ENCODE peak calls at places on chromosomes 16 and 17, in seven cellular contexts. One of them, this sample, is unnamed.

GRCh38 chr17:77508047-77508715 is 367.4 kb downstream of the SEC14L1 start:
- DNase-seq in activated T-cell treated with anti-CD3 and anti-CD28 coated beads for 4 hours: no peak
- DNase-seq in osteocyte: no peak
- DNase-seq in naive thymus-derived CD8-positive, alpha-beta T cell: no peak
- DNase-seq in HEK293T: no peak
- DNase-seq in RCC 7860: no peak
- DNase-seq in OCI-M1: no peak
- DNase-seq in this sample: no peak

GRCh38 chr17:75776399-75777242 is 8.0 kb upstream of the UNK start:
- DNase-seq in activated T-cell treated with anti-CD3 and anti-CD28 coated beads for 4 hours: no peak
- DNase-seq in osteocyte: no peak
- DNase-seq in naive thymus-derived CD8-positive, alpha-beta T cell: no peak
- DNase-seq in HEK293T: no peak
- DNase-seq in RCC 7860: no peak
- DNase-seq in OCI-M1: peak
- DNase-seq in this sample: no peak

GRCh38 chr16:67543582-67543981 is 15.0 kb downstream of the RIPOR1 start:
- DNase-seq in activated T-cell treated with anti-CD3 and anti-CD28 coated beads for 4 hours: no peak
- DNase-seq in osteocyte: no peak
- DNase-seq in naive thymus-derived CD8-positive, alpha-beta T cell: no peak
- DNase-seq in HEK293T: no peak
- DNase-seq in RCC 7860: no peak
- DNase-seq in OCI-M1: no peak
- DNase-seq in this sample: no peak

GRCh38 chr16:69501956-69502457 is 63.8 kb upstream of the NFAT5 start:
- DNase-seq in activated T-cell treated with anti-CD3 and anti-CD28 coated beads for 4 hours: no peak
- DNase-seq in osteocyte: no peak
- DNase-seq in naive thymus-derived CD8-positive, alpha-beta T cell: no peak
- DNase-seq in HEK293T: no peak
- DNase-seq in RCC 7860: no peak
- DNase-seq in OCI-M1: peak
- DNase-seq in this sample: no peak

GRCh38 chr17:53722407-53722806 is 100.3 kb upstream of the KIF2B start:
- DNase-seq in activated T-cell treated with anti-CD3 and anti-CD28 coated beads for 4 hours: no peak
- DNase-seq in osteocyte: no peak
- DNase-seq in naive thymus-derived CD8-positive, alpha-beta T cell: no peak
- DNase-seq in HEK293T: no peak
- DNase-seq in RCC 7860: peak
- DNase-seq in OCI-M1: peak
- DNase-seq in this sample: no peak

GRCh38 chr17:9928601-9929341 is 23.7 kb upstream of the RCVRN start:
- DNase-seq in activated T-cell treated with anti-CD3 and anti-CD28 coated beads for 4 hours: no peak
- DNase-seq in osteocyte: no peak
- DNase-seq in naive thymus-derived CD8-positive, alpha-beta T cell: no peak
- DNase-seq in HEK293T: peak
- DNase-seq in RCC 7860: peak
- DNase-seq in OCI-M1: peak
- DNase-seq in this sample: peak

GRCh38 chr17:5832886-5833285 is 237.3 kb upstream of the WSCD1 start:
- DNase-seq in activated T-cell treated with anti-CD3 and anti-CD28 coated beads for 4 hours: no peak
- DNase-seq in osteocyte: no peak
- DNase-seq in naive thymus-derived CD8-positive, alpha-beta T cell: no peak
- DNase-seq in HEK293T: no peak
- DNase-seq in RCC 7860: peak
- DNase-seq in OCI-M1: no peak
- DNase-seq in this sample: no peak

GRCh38 chr17:13638855-13639458 is 37.2 kb upstream of the HS3ST3A1 start:
- DNase-seq in activated T-cell treated with anti-CD3 and anti-CD28 coated beads for 4 hours: no peak
- DNase-seq in osteocyte: no peak
- DNase-seq in naive thymus-derived CD8-positive, alpha-beta T cell: no peak
- DNase-seq in HEK293T: no peak
- DNase-seq in RCC 7860: no peak
- DNase-seq in OCI-M1: peak
- DNase-seq in this sample: no peak

GRCh38 chr16:49592507-49593422 is 219.2 kb downstream of the C16orf78 start:
- DNase-seq in activated T-cell treated with anti-CD3 and anti-CD28 coated beads for 4 hours: peak
- DNase-seq in osteocyte: peak
- DNase-seq in naive thymus-derived CD8-positive, alpha-beta T cell: peak
- DNase-seq in HEK293T: peak
- DNase-seq in RCC 7860: no peak
- DNase-seq in OCI-M1: peak
- DNase-seq in this sample: peak

GRCh38 chr16:89324056-89325010 is 106.8 kb downstream of the ZNF778 start:
- DNase-seq in activated T-cell treated with anti-CD3 and anti-CD28 coated beads for 4 hours: no peak
- DNase-seq in osteocyte: no peak
- DNase-seq in naive thymus-derived CD8-positive, alpha-beta T cell: peak
- DNase-seq in HEK293T: no peak
- DNase-seq in RCC 7860: peak
- DNase-seq in OCI-M1: no peak
- DNase-seq in this sample: no peak